ENCODE peak calls at places on chromosomes 7 and 10, in seven cellular contexts. One of them, this sample, is unnamed.

GRCh38 chr10:11016959-11017574 is 605 bp upstream of the CELF2 start:
- DNase-seq in T-helper 2 cell: no peak
- DNase-seq in body of pancreas: no peak
- DNase-seq in SK-N-DZ: peak
- DNase-seq in posterior cingulate gyrus: no peak
- DNase-seq in foreskin fibroblast: peak
- DNase-seq in NCI-H1417: no peak
- DNase-seq in this sample: no peak

GRCh38 chr10:93175490-93175889 is 101.8 kb downstream of the CYP26A1 start:
- DNase-seq in T-helper 2 cell: no peak
- DNase-seq in body of pancreas: no peak
- DNase-seq in SK-N-DZ: no peak
- DNase-seq in posterior cingulate gyrus: no peak
- DNase-seq in foreskin fibroblast: no peak
- DNase-seq in NCI-H1417: no peak
- DNase-seq in this sample: no peak

GRCh38 chr7:100885440-100886141 is 3.9 kb downstream of the UFSP1 start:
- DNase-seq in T-helper 2 cell: no peak
- DNase-seq in body of pancreas: no peak
- DNase-seq in SK-N-DZ: no peak
- DNase-seq in posterior cingulate gyrus: no peak
- DNase-seq in foreskin fibroblast: peak
- DNase-seq in NCI-H1417: no peak
- DNase-seq in this sample: no peak

GRCh38 chr7:118689403-118689802 is 464.9 kb downstream of the ANKRD7 start:
- DNase-seq in T-helper 2 cell: no peak
- DNase-seq in body of pancreas: no peak
- DNase-seq in SK-N-DZ: no peak
- DNase-seq in posterior cingulate gyrus: no peak
- DNase-seq in foreskin fibroblast: no peak
- DNase-seq in NCI-H1417: no peak
- DNase-seq in this sample: no peak

GRCh38 chr10:48759113-48759901 is 74.6 kb downstream of the WDFY4 start:
- DNase-seq in T-helper 2 cell: no peak
- DNase-seq in body of pancreas: no peak
- DNase-seq in SK-N-DZ: no peak
- DNase-seq in posterior cingulate gyrus: no peak
- DNase-seq in foreskin fibroblast: no peak
- DNase-seq in NCI-H1417: no peak
- DNase-seq in this sample: no peak

GRCh38 chr10:76231258-76231934 is 800.0 kb downstream of the LRMDA start:
- DNase-seq in T-helper 2 cell: no peak
- DNase-seq in body of pancreas: no peak
- DNase-seq in SK-N-DZ: no peak
- DNase-seq in posterior cingulate gyrus: no peak
- DNase-seq in foreskin fibroblast: no peak
- DNase-seq in NCI-H1417: peak
- DNase-seq in this sample: no peak

GRCh38 chr10:119693262-119693957 is 32.4 kb upstream of the INPP5F start:
- DNase-seq in T-helper 2 cell: no peak
- DNase-seq in body of pancreas: no peak
- DNase-seq in SK-N-DZ: no peak
- DNase-seq in posterior cingulate gyrus: no peak
- DNase-seq in foreskin fibroblast: no peak
- DNase-seq in NCI-H1417: no peak
- DNase-seq in this sample: no peak

GRCh38 chr10:97778452-97779302 is 6.9 kb upstream of the SFRP5 start:
- DNase-seq in T-helper 2 cell: no peak
- DNase-seq in body of pancreas: peak
- DNase-seq in SK-N-DZ: no peak
- DNase-seq in posterior cingulate gyrus: peak
- DNase-seq in foreskin fibroblast: no peak
- DNase-seq in NCI-H1417: peak
- DNase-seq in this sample: no peak

GRCh38 chr7:128427289-128427891 is 17.6 kb upstream of the IMPDH1 start:
- DNase-seq in T-helper 2 cell: no peak
- DNase-seq in body of pancreas: peak
- DNase-seq in SK-N-DZ: peak
- DNase-seq in posterior cingulate gyrus: no peak
- DNase-seq in foreskin fibroblast: peak
- DNase-seq in NCI-H1417: peak
- DNase-seq in this sample: peak

GRCh38 chr7:7701513-7701912 is 16.9 kb downstream of the RPA3 start:
- DNase-seq in T-helper 2 cell: no peak
- DNase-seq in body of pancreas: no peak
- DNase-seq in SK-N-DZ: peak
- DNase-seq in posterior cingulate gyrus: no peak
- DNase-seq in foreskin fibroblast: no peak
- DNase-seq in NCI-H1417: peak
- DNase-seq in this sample: no peak